ENCODE peak calls at places on chromosomes 2 and 18, in six cellular contexts. L, N, S, X, B and P are unnamed samples.

GRCh38 chr18:59041296-59041695 is 98.4 kb upstream of the SEC11C start:
- DNase-seq in L (no peak), N (no peak), S (no peak), X (no peak), B (no peak), P (no peak)

GRCh38 chr2:138391956-138392355 is 109.6 kb upstream of the SPOPL start:
- DNase-seq in L (no peak), N (no peak), S (no peak), X (peak), B (no peak), P (no peak)

GRCh38 chr2:95573866-95574265 is 17.9 kb upstream of the TRIM43 start:
- DNase-seq in L (no peak), N (no peak), S (no peak), X (no peak), B (no peak), P (no peak)

GRCh38 chr2:191818725-191819333 is 28.1 kb downstream of the CAVIN2 start:
- DNase-seq in L (no peak), N (no peak), S (no peak), X (no peak), B (no peak), P (no peak)

GRCh38 chr2:241379481-241380480 is 23.7 kb downstream of the FARP2 start:
- DNase-seq in L (no peak), N (no peak), S (no peak), X (no peak), B (no peak), P (no peak)

GRCh38 chr2:196130039-196130825 is 41.1 kb downstream of the STK17B start:
- DNase-seq in L (no peak), N (peak), S (no peak), X (no peak), B (no peak), P (no peak)

GRCh38 chr2:58502931-58503330 is 261.8 kb upstream of the FANCL start:
- DNase-seq in L (no peak), N (no peak), S (no peak), X (no peak), B (no peak), P (no peak)

GRCh38 chr2:137966043-137966442 is 1.8 kb downstream of the HNMT start:
- DNase-seq in L (no peak), N (no peak), S (no peak), X (no peak), B (no peak), P (no peak)

GRCh38 chr2:64698668-64699444 is 45.1 kb upstream of the SERTAD2 start:
- DNase-seq in L (no peak), N (no peak), S (no peak), X (peak), B (no peak), P (peak)

GRCh38 chr2:157442136-157442535 is 1.8 kb downstream of the CYTIP start:
- DNase-seq in L (no peak), N (no peak), S (no peak), X (no peak), B (no peak), P (no peak)

GRCh38 chr2:110999626-111000025 is 121.1 kb upstream of the BCL2L11 start:
- DNase-seq in L (no peak), N (no peak), S (no peak), X (no peak), B (no peak), P (no peak)

GRCh38 chr2:155372969-155373368 is 674.5 kb downstream of the KCNJ3 start:
- DNase-seq in L (no peak), N (no peak), S (no peak), X (peak), B (no peak), P (no peak)

GRCh38 chr2:45879936-45880335 is 228.5 kb downstream of the PRKCE start:
- DNase-seq in L (no peak), N (no peak), S (no peak), X (no peak), B (no peak), P (no peak)

GRCh38 chr2:33134764-33135560 is 188.2 kb downstream of the LTBP1 start:
- DNase-seq in L (no peak), N (no peak), S (no peak), X (no peak), B (no peak), P (no peak)

GRCh38 chr2:148362144-148362796 is 282.3 kb upstream of the EPC2 start:
- DNase-seq in L (no peak), N (no peak), S (no peak), X (no peak), B (no peak), P (no peak)

GRCh38 chr2:25481381-25482310 is 139.9 kb upstream of the DNMT3A start:
- DNase-seq in L (no peak), N (no peak), S (no peak), X (no peak), B (no peak), P (no peak)

GRCh38 chr18:55579471-55579870 is 8.5 kb downstream of the TCF4 start:
- DNase-seq in L (no peak), N (no peak), S (no peak), X (no peak), B (no peak), P (no peak)
- H3K4me3 ChIP-seq in L (no peak), N (no peak), S (no peak), X (no peak), B (no peak), P (no peak)

GRCh38 chr18:58010265-58010664 is 33.8 kb upstream of the NEDD4L start:
- DNase-seq in L (no peak), N (no peak), S (no peak), X (no peak), B (no peak), P (no peak)

GRCh38 chr18:58013241-58014211 is 30.5 kb upstream of the NEDD4L start:
- DNase-seq in L (peak), N (no peak), S (no peak), X (peak), B (no peak), P (no peak)

GRCh38 chr18:58017267-58017666 is 26.8 kb upstream of the NEDD4L start:
- DNase-seq in L (no peak), N (no peak), S (no peak), X (no peak), B (no peak), P (no peak)

GRCh38 chr18:58012356-58012755 is 31.7 kb upstream of the NEDD4L start:
- DNase-seq in L (no peak), N (no peak), S (no peak), X (no peak), B (no peak), P (no peak)

GRCh38 chr18:58015045-58015444 is 29.0 kb upstream of the NEDD4L start:
- DNase-seq in L (no peak), N (no peak), S (no peak), X (no peak), B (no peak), P (peak)
- H3K4me3 ChIP-seq in L (no peak), N (no peak), S (no peak), X (no peak), B (no peak), P (no peak)

GRCh38 chr2:129923265-129924141 is 56.0 kb upstream of the RAB6C start:
- DNase-seq in L (peak), N (no peak), S (no peak), X (peak), B (no peak), P (no peak)
- H3K4me3 ChIP-seq in L (no peak), N (no peak), S (peak), X (no peak), B (no peak), P (no peak)

DNA sequence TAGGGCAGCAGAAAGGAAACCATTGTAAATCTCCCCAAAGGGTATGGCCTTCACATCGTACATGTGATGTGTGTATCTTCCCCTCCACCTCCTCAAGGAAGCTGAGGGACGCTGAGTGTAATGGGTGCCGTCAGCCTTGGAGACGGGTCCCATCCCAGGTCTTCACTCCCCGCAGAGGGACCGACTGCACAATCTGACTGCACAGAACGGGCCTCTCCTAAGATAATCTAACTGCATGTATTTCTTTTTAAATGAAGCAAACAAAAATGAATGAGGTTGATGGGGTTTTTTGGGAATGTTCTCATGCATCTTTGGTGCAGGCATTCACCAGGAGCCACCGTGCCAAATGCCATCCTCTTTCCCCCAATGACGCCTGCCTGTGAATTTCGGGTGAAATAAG is 94.1 kb upstream of the PXDN start:
- DNase-seq in L (no peak), N (no peak), S (no peak), X (no peak), B (peak), P (no peak)
- H3K4me3 ChIP-seq in L (no peak), N (no peak), S (no peak), X (no peak), B (no peak), P (no peak)

GRCh38 chr2:144358979-144359541 is 160.9 kb downstream of the ZEB2 start:
- DNase-seq in L (peak), N (no peak), S (no peak), X (peak), B (no peak), P (peak)
- H3K4me3 ChIP-seq in L (no peak), N (no peak), S (no peak), X (no peak), B (no peak), P (no peak)